ENCODE peak calls at places on chromosome 7, in nine cellular contexts. One of them, this sample, is unnamed.
A peak's percentile ranks its signal among the peaks of the same experiment; 100 is the strongest.

GRCh38 chr7:140440593-140440992 is 36.7 kb downstream of the RAB19 start:
- DNase-seq in fibroblast of pulmonary artery: no peak
- DNase-seq in fibroblast of the aortic adventitia: no peak
- DNase-seq in IMR-90: peak; percentile 21
- DNase-seq in lung: no peak
- DNase-seq in NT2/D1: no peak
- DNase-seq in DND-41: no peak
- DNase-seq in astrocyte of the cerebellum: no peak
- DNase-seq in effector memory CD4-positive, alpha-beta T cell: no peak
- DNase-seq in this sample: peak; percentile 14

GRCh38 chr7:27199820-27200760 is at the start of gene HOXA13:
- DNase-seq in fibroblast of pulmonary artery: no peak
- DNase-seq in fibroblast of the aortic adventitia: no peak
- DNase-seq in IMR-90: no peak
- DNase-seq in lung: no peak
- DNase-seq in NT2/D1: no peak
- DNase-seq in DND-41: peak; percentile 79
- DNase-seq in astrocyte of the cerebellum: no peak
- DNase-seq in effector memory CD4-positive, alpha-beta T cell: no peak
- DNase-seq in this sample: peak; percentile 92

GRCh38 chr7:41378156-41378555 is 324.7 kb downstream of the INHBA start:
- DNase-seq in fibroblast of pulmonary artery: no peak
- DNase-seq in fibroblast of the aortic adventitia: no peak
- DNase-seq in IMR-90: no peak
- DNase-seq in lung: no peak
- DNase-seq in NT2/D1: no peak
- DNase-seq in DND-41: no peak
- DNase-seq in astrocyte of the cerebellum: no peak
- DNase-seq in effector memory CD4-positive, alpha-beta T cell: no peak
- DNase-seq in this sample: no peak

GRCh38 chr7:38385682-38386081 is 112.2 kb upstream of the TARP start:
- DNase-seq in fibroblast of pulmonary artery: no peak
- DNase-seq in fibroblast of the aortic adventitia: no peak
- DNase-seq in IMR-90: no peak
- DNase-seq in lung: no peak
- DNase-seq in NT2/D1: no peak
- DNase-seq in DND-41: no peak
- DNase-seq in astrocyte of the cerebellum: no peak
- DNase-seq in effector memory CD4-positive, alpha-beta T cell: no peak
- DNase-seq in this sample: no peak

GRCh38 chr7:22895491-22895890 is 72.8 kb upstream of the TOMM7 start:
- DNase-seq in fibroblast of pulmonary artery: no peak
- DNase-seq in fibroblast of the aortic adventitia: no peak
- DNase-seq in IMR-90: peak; percentile 7
- DNase-seq in lung: no peak
- DNase-seq in NT2/D1: no peak
- DNase-seq in DND-41: no peak
- DNase-seq in astrocyte of the cerebellum: no peak
- DNase-seq in effector memory CD4-positive, alpha-beta T cell: no peak
- DNase-seq in this sample: no peak

GRCh38 chr7:45391618-45392451 is 182.3 kb upstream of the ADCY1 start:
- DNase-seq in fibroblast of pulmonary artery: no peak
- DNase-seq in fibroblast of the aortic adventitia: no peak
- DNase-seq in IMR-90: no peak
- DNase-seq in lung: no peak
- DNase-seq in NT2/D1: no peak
- DNase-seq in DND-41: no peak
- DNase-seq in astrocyte of the cerebellum: no peak
- DNase-seq in effector memory CD4-positive, alpha-beta T cell: no peak
- DNase-seq in this sample: no peak

GRCh38 chr7:51428226-51428887 is 111.7 kb upstream of the COBL start:
- DNase-seq in fibroblast of pulmonary artery: no peak
- DNase-seq in fibroblast of the aortic adventitia: no peak
- DNase-seq in IMR-90: no peak
- DNase-seq in lung: no peak
- DNase-seq in NT2/D1: no peak
- DNase-seq in DND-41: no peak
- DNase-seq in astrocyte of the cerebellum: peak; percentile 4
- DNase-seq in effector memory CD4-positive, alpha-beta T cell: no peak
- DNase-seq in this sample: peak; percentile 56

GRCh38 chr7:134472572-134473242 is 13.8 kb upstream of the AKR1B1 start:
- DNase-seq in fibroblast of pulmonary artery: no peak
- DNase-seq in fibroblast of the aortic adventitia: peak; percentile 68
- DNase-seq in IMR-90: no peak
- DNase-seq in lung: no peak
- DNase-seq in NT2/D1: no peak
- DNase-seq in DND-41: no peak
- DNase-seq in astrocyte of the cerebellum: no peak
- DNase-seq in effector memory CD4-positive, alpha-beta T cell: no peak
- DNase-seq in this sample: no peak

GRCh38 chr7:157497367-157497743 is 160.6 kb downstream of the DNAJB6 start:
- DNase-seq in fibroblast of pulmonary artery: no peak
- DNase-seq in fibroblast of the aortic adventitia: no peak
- DNase-seq in IMR-90: no peak
- DNase-seq in lung: no peak
- DNase-seq in NT2/D1: no peak
- DNase-seq in DND-41: no peak
- DNase-seq in astrocyte of the cerebellum: no peak
- DNase-seq in effector memory CD4-positive, alpha-beta T cell: no peak
- DNase-seq in this sample: no peak

GRCh38 chr7:139777948-139778841 is at the start of gene HIPK2:
- DNase-seq in fibroblast of pulmonary artery: peak; percentile 76
- DNase-seq in fibroblast of the aortic adventitia: peak; percentile 56
- DNase-seq in IMR-90: peak; percentile 73
- DNase-seq in lung: peak; percentile 73
- DNase-seq in NT2/D1: no peak
- DNase-seq in DND-41: peak; percentile 81
- DNase-seq in astrocyte of the cerebellum: no peak
- DNase-seq in effector memory CD4-positive, alpha-beta T cell: peak; percentile 63
- DNase-seq in this sample: peak; percentile 81

GRCh38 chr7:55314967-55315366 is 50.2 kb upstream of the LANCL2 start:
- DNase-seq in fibroblast of pulmonary artery: no peak
- DNase-seq in fibroblast of the aortic adventitia: no peak
- DNase-seq in IMR-90: no peak
- DNase-seq in lung: no peak
- DNase-seq in NT2/D1: no peak
- DNase-seq in DND-41: no peak
- DNase-seq in astrocyte of the cerebellum: no peak
- DNase-seq in effector memory CD4-positive, alpha-beta T cell: no peak
- DNase-seq in this sample: no peak

GRCh38 chr7:103447073-103447960 is 1.3 kb upstream of the SLC26A5 start:
- DNase-seq in fibroblast of pulmonary artery: peak; percentile 58
- DNase-seq in fibroblast of the aortic adventitia: peak; percentile 49
- DNase-seq in IMR-90: peak; percentile 62
- DNase-seq in lung: peak; percentile 49
- DNase-seq in NT2/D1: peak; percentile 55
- DNase-seq in DND-41: peak; percentile 28
- DNase-seq in astrocyte of the cerebellum: peak; percentile 6
- DNase-seq in effector memory CD4-positive, alpha-beta T cell: no peak
- DNase-seq in this sample: peak; percentile 75

GRCh38 chr7:38630720-38631673 is at the start of gene AMPH:
- DNase-seq in fibroblast of pulmonary artery: peak; percentile 44
- DNase-seq in fibroblast of the aortic adventitia: peak; percentile 11
- DNase-seq in IMR-90: peak; percentile 40
- DNase-seq in lung: no peak
- DNase-seq in NT2/D1: peak; percentile 59
- DNase-seq in DND-41: no peak
- DNase-seq in astrocyte of the cerebellum: no peak
- DNase-seq in effector memory CD4-positive, alpha-beta T cell: no peak
- DNase-seq in this sample: no peak

GRCh38 chr7:134406431-134406830 is 52.5 kb downstream of the AKR1B1 start:
- DNase-seq in fibroblast of pulmonary artery: no peak
- DNase-seq in fibroblast of the aortic adventitia: no peak
- DNase-seq in IMR-90: no peak
- DNase-seq in lung: no peak
- DNase-seq in NT2/D1: peak; percentile 13
- DNase-seq in DND-41: no peak
- DNase-seq in astrocyte of the cerebellum: no peak
- DNase-seq in effector memory CD4-positive, alpha-beta T cell: no peak
- DNase-seq in this sample: no peak

DNA sequence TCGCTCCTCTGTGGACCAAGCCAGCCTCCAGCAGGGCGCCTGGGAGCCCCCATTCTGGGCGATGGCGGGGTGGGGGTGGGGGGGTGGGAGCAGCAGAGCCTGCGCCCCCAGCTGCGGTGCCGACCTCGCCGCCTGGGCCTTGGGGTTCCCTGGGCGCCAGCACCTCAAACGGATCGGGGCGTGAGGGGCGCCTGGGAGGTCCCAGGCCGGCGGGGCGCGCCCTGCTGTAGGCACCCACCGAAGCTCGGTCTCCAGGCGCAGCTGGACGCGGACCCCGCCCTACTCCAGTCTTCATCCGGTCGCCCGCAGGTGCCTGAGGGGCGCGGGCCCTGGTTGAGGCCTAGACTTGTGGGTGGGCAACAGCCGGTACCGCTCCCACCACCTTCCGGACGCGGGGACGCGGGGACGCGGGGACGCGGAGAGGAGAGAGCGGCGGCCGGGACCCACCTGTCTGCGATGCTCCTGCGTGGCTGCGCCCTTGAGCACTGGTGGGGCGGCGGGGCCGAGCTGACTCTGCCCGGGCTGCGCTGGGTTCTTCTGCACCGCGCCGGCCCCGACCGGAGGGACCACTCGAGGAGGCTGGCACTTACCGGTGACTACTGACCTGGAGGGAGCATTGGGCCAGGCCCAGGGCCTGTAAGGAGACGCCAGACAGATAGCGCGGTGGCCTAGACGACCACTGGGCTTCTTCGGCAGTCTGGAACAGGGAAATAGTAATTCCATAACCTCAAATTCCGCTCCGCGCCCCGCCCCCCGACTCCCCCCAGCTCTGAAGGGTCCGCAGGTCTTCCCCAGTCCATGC is 5.5 kb upstream of the KCP start:
- DNase-seq in fibroblast of pulmonary artery: no peak
- DNase-seq in fibroblast of the aortic adventitia: no peak
- DNase-seq in IMR-90: no peak
- DNase-seq in lung: no peak
- DNase-seq in NT2/D1: no peak
- DNase-seq in DND-41: no peak
- DNase-seq in astrocyte of the cerebellum: no peak
- DNase-seq in effector memory CD4-positive, alpha-beta T cell: no peak
- DNase-seq in this sample: no peak
- H3K4me3 ChIP-seq in fibroblast of pulmonary artery: no peak overlapping the region
- H3K4me3 ChIP-seq in fibroblast of the aortic adventitia: no peak overlapping the region
- H3K4me3 ChIP-seq in IMR-90: no peak overlapping the region
- H3K4me3 ChIP-seq in lung: no peak overlapping the region
- H3K4me3 ChIP-seq in NT2/D1: no peak overlapping the region
- H3K4me3 ChIP-seq in DND-41: no peak overlapping the region
- H3K4me3 ChIP-seq in astrocyte of the cerebellum: no peak overlapping the region
- H3K4me3 ChIP-seq in effector memory CD4-positive, alpha-beta T cell: no peak overlapping the region
- H3K4me3 ChIP-seq in this sample: no peak overlapping the region

GRCh38 chr7:151062111-151062398 is 2.7 kb downstream of the SLC4A2 start:
- DNase-seq in fibroblast of pulmonary artery: no peak
- DNase-seq in fibroblast of the aortic adventitia: no peak
- DNase-seq in IMR-90: no peak
- DNase-seq in lung: no peak
- DNase-seq in NT2/D1: no peak
- DNase-seq in DND-41: no peak
- DNase-seq in astrocyte of the cerebellum: no peak
- DNase-seq in effector memory CD4-positive, alpha-beta T cell: no peak
- DNase-seq in this sample: no peak
- H3K4me3 ChIP-seq in fibroblast of pulmonary artery: peak overlapping the region; percentile 83
- H3K4me3 ChIP-seq in fibroblast of the aortic adventitia: peak overlapping the region; percentile 82
- H3K4me3 ChIP-seq in IMR-90: no peak overlapping the region
- H3K4me3 ChIP-seq in lung: no peak overlapping the region
- H3K4me3 ChIP-seq in NT2/D1: peak overlapping the region; percentile 74
- H3K4me3 ChIP-seq in DND-41: no peak overlapping the region
- H3K4me3 ChIP-seq in astrocyte of the cerebellum: peak overlapping the region; percentile 84
- H3K4me3 ChIP-seq in effector memory CD4-positive, alpha-beta T cell: no peak overlapping the region
- H3K4me3 ChIP-seq in this sample: peak overlapping the region; percentile 86

DNA sequence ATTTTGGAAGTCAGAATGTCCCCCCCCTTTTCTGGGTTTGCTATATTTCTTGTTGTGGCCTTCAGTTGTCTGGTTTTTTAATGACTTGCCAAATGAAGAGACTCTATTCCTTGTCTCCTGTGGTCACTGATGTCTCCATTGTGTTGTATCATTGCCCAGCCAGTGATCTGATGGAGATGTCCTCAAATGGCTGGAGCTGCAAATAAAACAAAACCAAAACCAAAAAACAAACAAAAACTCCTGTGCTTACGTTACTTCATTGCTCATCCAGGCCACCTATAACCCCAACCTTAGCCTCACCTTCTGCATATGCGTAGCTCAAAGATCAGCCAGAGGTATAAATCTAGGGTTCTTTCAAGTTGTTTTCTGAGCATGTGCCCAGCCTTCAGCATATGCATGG is 5.1 kb downstream of the RBM33 start:
- DNase-seq in fibroblast of pulmonary artery: no peak
- DNase-seq in fibroblast of the aortic adventitia: no peak
- DNase-seq in IMR-90: no peak
- DNase-seq in lung: no peak
- DNase-seq in NT2/D1: no peak
- DNase-seq in DND-41: no peak
- DNase-seq in astrocyte of the cerebellum: no peak
- DNase-seq in effector memory CD4-positive, alpha-beta T cell: no peak
- DNase-seq in this sample: no peak
- H3K4me3 ChIP-seq in fibroblast of pulmonary artery: no peak overlapping the region
- H3K4me3 ChIP-seq in fibroblast of the aortic adventitia: no peak overlapping the region
- H3K4me3 ChIP-seq in IMR-90: no peak overlapping the region
- H3K4me3 ChIP-seq in lung: no peak overlapping the region
- H3K4me3 ChIP-seq in NT2/D1: no peak overlapping the region
- H3K4me3 ChIP-seq in DND-41: no peak overlapping the region
- H3K4me3 ChIP-seq in astrocyte of the cerebellum: no peak overlapping the region
- H3K4me3 ChIP-seq in effector memory CD4-positive, alpha-beta T cell: no peak overlapping the region
- H3K4me3 ChIP-seq in this sample: no peak overlapping the region

DNA sequence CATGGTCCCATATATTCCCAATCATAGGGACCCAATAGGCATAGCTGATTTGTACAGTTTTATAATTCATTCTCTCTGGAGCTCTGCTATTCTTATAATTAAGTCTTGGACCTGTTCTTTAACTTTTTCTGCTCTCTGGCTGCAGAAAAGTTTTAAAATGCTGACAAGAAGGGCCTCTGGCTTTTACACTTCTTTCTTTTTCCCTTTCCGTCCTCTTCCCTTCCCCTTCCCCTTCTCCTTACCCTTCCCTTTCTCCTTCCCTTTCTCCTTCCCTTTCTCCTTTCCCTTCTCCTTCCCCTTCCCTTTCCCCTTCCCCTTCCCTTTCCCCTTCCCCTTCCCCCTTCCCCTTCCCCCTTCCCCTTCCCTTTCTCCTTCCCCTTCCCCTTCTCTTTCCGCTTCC is 101.3 kb upstream of the TPK1 start:
- DNase-seq in fibroblast of pulmonary artery: no peak
- DNase-seq in fibroblast of the aortic adventitia: no peak
- DNase-seq in IMR-90: no peak
- DNase-seq in lung: no peak
- DNase-seq in NT2/D1: no peak
- DNase-seq in DND-41: no peak
- DNase-seq in astrocyte of the cerebellum: no peak
- DNase-seq in effector memory CD4-positive, alpha-beta T cell: no peak
- DNase-seq in this sample: no peak
- H3K4me3 ChIP-seq in fibroblast of pulmonary artery: no peak overlapping the region
- H3K4me3 ChIP-seq in fibroblast of the aortic adventitia: no peak overlapping the region
- H3K4me3 ChIP-seq in IMR-90: no peak overlapping the region
- H3K4me3 ChIP-seq in lung: no peak overlapping the region
- H3K4me3 ChIP-seq in NT2/D1: no peak overlapping the region
- H3K4me3 ChIP-seq in DND-41: no peak overlapping the region
- H3K4me3 ChIP-seq in astrocyte of the cerebellum: no peak overlapping the region
- H3K4me3 ChIP-seq in effector memory CD4-positive, alpha-beta T cell: no peak overlapping the region
- H3K4me3 ChIP-seq in this sample: no peak overlapping the region

GRCh38 chr7:18504965-18505364 is 9.4 kb downstream of the HDAC9 start:
- DNase-seq in fibroblast of pulmonary artery: no peak
- DNase-seq in fibroblast of the aortic adventitia: no peak
- DNase-seq in IMR-90: no peak
- DNase-seq in lung: no peak
- DNase-seq in NT2/D1: no peak
- DNase-seq in DND-41: no peak
- DNase-seq in astrocyte of the cerebellum: no peak
- DNase-seq in effector memory CD4-positive, alpha-beta T cell: no peak
- DNase-seq in this sample: no peak
- H3K4me3 ChIP-seq in fibroblast of pulmonary artery: no peak overlapping the region
- H3K4me3 ChIP-seq in fibroblast of the aortic adventitia: no peak overlapping the region
- H3K4me3 ChIP-seq in IMR-90: no peak overlapping the region
- H3K4me3 ChIP-seq in lung: no peak overlapping the region
- H3K4me3 ChIP-seq in NT2/D1: no peak overlapping the region
- H3K4me3 ChIP-seq in DND-41: no peak overlapping the region
- H3K4me3 ChIP-seq in astrocyte of the cerebellum: no peak overlapping the region
- H3K4me3 ChIP-seq in effector memory CD4-positive, alpha-beta T cell: no peak overlapping the region
- H3K4me3 ChIP-seq in this sample: no peak overlapping the region

This sample was measured in PC-3.